ENCODE peak calls at places on chromosomes 11 and 22, in eight cellular contexts. One of them, this sample, is unnamed.

GRCh38 chr11:78189851-78190250 is 1.1 kb downstream of the USP35 start:
- DNase-seq in thoracic aorta: no peak
- DNase-seq in hepatocyte: no peak
- DNase-seq in brain microvascular endothelial cell: no peak
- DNase-seq in IMR-90: no peak
- DNase-seq in lung: no peak
- DNase-seq in heart right ventricle: no peak
- DNase-seq in lower lobe of right lung: no peak
- DNase-seq in this sample: peak; percentile 45

GRCh38 chr11:69657911-69658605 is 17.1 kb downstream of the LTO1 start:
- DNase-seq in hepatocyte: peak; percentile 50
- DNase-seq in brain microvascular endothelial cell: no peak
- DNase-seq in heart right ventricle: no peak
- DNase-seq in lower lobe of right lung: peak; percentile 38
- DNase-seq in IMR-90: peak; percentile 33
- DNase-seq in thoracic aorta: no peak
- DNase-seq in lung: no peak
- DNase-seq in this sample: no peak

GRCh38 chr22:42433754-42434153 is 1.6 kb upstream of the NFAM1 start:
- DNase-seq in hepatocyte: no peak
- DNase-seq in heart right ventricle: no peak
- DNase-seq in lower lobe of right lung: no peak
- DNase-seq in lung: no peak
- DNase-seq in thoracic aorta: no peak
- DNase-seq in brain microvascular endothelial cell: no peak
- DNase-seq in IMR-90: no peak
- DNase-seq in this sample: no peak

GRCh38 chr11:105862736-105863367 is 159.2 kb downstream of the MSANTD4 start:
- DNase-seq in lower lobe of right lung: no peak
- DNase-seq in IMR-90: peak; percentile 68
- DNase-seq in hepatocyte: peak; percentile 50
- DNase-seq in thoracic aorta: no peak
- DNase-seq in heart right ventricle: no peak
- DNase-seq in brain microvascular endothelial cell: peak; percentile 52
- DNase-seq in lung: no peak
- DNase-seq in this sample: no peak

GRCh38 chr22:24981656-24982055 is 29.1 kb downstream of the KIAA1671 start:
- DNase-seq in hepatocyte: no peak
- DNase-seq in thoracic aorta: no peak
- DNase-seq in lower lobe of right lung: no peak
- DNase-seq in IMR-90: no peak
- DNase-seq in lung: no peak
- DNase-seq in heart right ventricle: no peak
- DNase-seq in brain microvascular endothelial cell: no peak
- DNase-seq in this sample: no peak

GRCh38 chr11:120289426-120289825 is 35.7 kb upstream of the TLCD5 start:
- DNase-seq in heart right ventricle: no peak
- DNase-seq in thoracic aorta: no peak
- DNase-seq in hepatocyte: no peak
- DNase-seq in IMR-90: no peak
- DNase-seq in lung: no peak
- DNase-seq in lower lobe of right lung: no peak
- DNase-seq in brain microvascular endothelial cell: no peak
- DNase-seq in this sample: no peak

GRCh38 chr11:58927393-58928081 is 11.8 kb upstream of the GLYATL1 start:
- DNase-seq in IMR-90: peak; percentile 29
- DNase-seq in lower lobe of right lung: no peak
- DNase-seq in thoracic aorta: no peak
- DNase-seq in lung: no peak
- DNase-seq in heart right ventricle: peak; percentile 6
- DNase-seq in brain microvascular endothelial cell: no peak
- DNase-seq in hepatocyte: peak; percentile 90
- DNase-seq in this sample: no peak

GRCh38 chr11:63901660-63902059 is 15.3 kb downstream of the RCOR2 start:
- DNase-seq in lung: no peak
- DNase-seq in IMR-90: peak; percentile 30
- DNase-seq in hepatocyte: no peak
- DNase-seq in heart right ventricle: no peak
- DNase-seq in lower lobe of right lung: no peak
- DNase-seq in thoracic aorta: no peak
- DNase-seq in brain microvascular endothelial cell: no peak
- DNase-seq in this sample: no peak

GRCh38 chr22:47391169-47392053 is 629.0 kb downstream of the TBC1D22A start:
- DNase-seq in thoracic aorta: no peak
- DNase-seq in hepatocyte: no peak
- DNase-seq in lung: no peak
- DNase-seq in heart right ventricle: no peak
- DNase-seq in brain microvascular endothelial cell: no peak
- DNase-seq in lower lobe of right lung: no peak
- DNase-seq in IMR-90: no peak
- DNase-seq in this sample: no peak

GRCh38 chr22:35663371-35663770 is 15.1 kb downstream of the APOL6 start:
- DNase-seq in lower lobe of right lung: no peak
- DNase-seq in hepatocyte: no peak
- DNase-seq in brain microvascular endothelial cell: no peak
- DNase-seq in IMR-90: no peak
- DNase-seq in thoracic aorta: no peak
- DNase-seq in heart right ventricle: no peak
- DNase-seq in lung: no peak
- DNase-seq in this sample: no peak

GRCh38 chr11:66720899-66721470 is 8.0 kb downstream of the SPTBN2 start:
- DNase-seq in brain microvascular endothelial cell: no peak
- DNase-seq in IMR-90: no peak
- DNase-seq in heart right ventricle: no peak
- DNase-seq in thoracic aorta: no peak
- DNase-seq in lower lobe of right lung: no peak
- DNase-seq in lung: no peak
- DNase-seq in hepatocyte: no peak
- DNase-seq in this sample: no peak

GRCh38 chr11:77377734-77378133 is 76.2 kb upstream of the GDPD4 start:
- DNase-seq in lower lobe of right lung: no peak
- DNase-seq in brain microvascular endothelial cell: no peak
- DNase-seq in heart right ventricle: no peak
- DNase-seq in thoracic aorta: no peak
- DNase-seq in IMR-90: peak; percentile 10
- DNase-seq in lung: no peak
- DNase-seq in hepatocyte: no peak
- DNase-seq in this sample: no peak

GRCh38 chr11:44104472-44105294 is 9.2 kb downstream of the EXT2 start:
- DNase-seq in lower lobe of right lung: no peak
- DNase-seq in thoracic aorta: no peak
- DNase-seq in hepatocyte: no peak
- DNase-seq in IMR-90: no peak
- DNase-seq in brain microvascular endothelial cell: no peak
- DNase-seq in lung: no peak
- DNase-seq in heart right ventricle: no peak
- DNase-seq in this sample: no peak

GRCh38 chr11:114501901-114502300 is 57.8 kb downstream of the NXPE1 start:
- DNase-seq in thoracic aorta: no peak
- DNase-seq in heart right ventricle: no peak
- DNase-seq in brain microvascular endothelial cell: no peak
- DNase-seq in lung: no peak
- DNase-seq in IMR-90: no peak
- DNase-seq in hepatocyte: no peak
- DNase-seq in lower lobe of right lung: no peak
- DNase-seq in this sample: no peak

GRCh38 chr11:2212411-2213251 is 41.0 kb upstream of the TH start:
- DNase-seq in lung: no peak
- DNase-seq in brain microvascular endothelial cell: no peak
- DNase-seq in IMR-90: no peak
- DNase-seq in hepatocyte: no peak
- DNase-seq in heart right ventricle: no peak
- DNase-seq in lower lobe of right lung: peak; percentile 34
- DNase-seq in thoracic aorta: no peak
- DNase-seq in this sample: peak; percentile 69

GRCh38 chr11:12409621-12410005 is 32.2 kb downstream of the PARVA start:
- DNase-seq in hepatocyte: no peak
- DNase-seq in heart right ventricle: no peak
- DNase-seq in brain microvascular endothelial cell: no peak
- DNase-seq in thoracic aorta: no peak
- DNase-seq in lower lobe of right lung: no peak
- DNase-seq in lung: no peak
- DNase-seq in IMR-90: peak; percentile 20
- DNase-seq in this sample: no peak

GRCh38 chr11:118896921-118897591 is 13.4 kb downstream of the CXCR5 start:
- DNase-seq in IMR-90: no peak
- DNase-seq in brain microvascular endothelial cell: no peak
- DNase-seq in thoracic aorta: no peak
- DNase-seq in heart right ventricle: no peak
- DNase-seq in lower lobe of right lung: no peak
- DNase-seq in hepatocyte: no peak
- DNase-seq in lung: no peak
- DNase-seq in this sample: no peak

GRCh38 chr11:121494355-121495099 is 41.8 kb upstream of the SORL1-AS1 start:
- DNase-seq in lower lobe of right lung: no peak
- DNase-seq in lung: no peak
- DNase-seq in thoracic aorta: no peak
- DNase-seq in IMR-90: no peak
- DNase-seq in heart right ventricle: no peak
- DNase-seq in brain microvascular endothelial cell: no peak
- DNase-seq in hepatocyte: no peak
- DNase-seq in this sample: no peak

GRCh38 chr22:17921871-17922821 is 102.2 kb downstream of the MICAL3 start:
- DNase-seq in IMR-90: no peak
- DNase-seq in hepatocyte: peak; percentile 79
- DNase-seq in thoracic aorta: no peak
- DNase-seq in lung: no peak
- DNase-seq in brain microvascular endothelial cell: no peak
- DNase-seq in lower lobe of right lung: no peak
- DNase-seq in heart right ventricle: peak; percentile 36
- DNase-seq in this sample: peak; percentile 76
- H3K27ac ChIP-seq in IMR-90: peak overlapping the region; percentile 45
- H3K27ac ChIP-seq in hepatocyte: peak overlapping the region; percentile 86
- H3K27ac ChIP-seq in thoracic aorta: peak overlapping the region; percentile 37
- H3K27ac ChIP-seq in lung: peak overlapping the region; percentile 91
- H3K27ac ChIP-seq in brain microvascular endothelial cell: peak overlapping the region; percentile 52
- H3K27ac ChIP-seq in lower lobe of right lung: no peak overlapping the region
- H3K27ac ChIP-seq in heart right ventricle: peak overlapping the region; percentile 88
- H3K27ac ChIP-seq in this sample: peak overlapping the region; percentile 83

DNA sequence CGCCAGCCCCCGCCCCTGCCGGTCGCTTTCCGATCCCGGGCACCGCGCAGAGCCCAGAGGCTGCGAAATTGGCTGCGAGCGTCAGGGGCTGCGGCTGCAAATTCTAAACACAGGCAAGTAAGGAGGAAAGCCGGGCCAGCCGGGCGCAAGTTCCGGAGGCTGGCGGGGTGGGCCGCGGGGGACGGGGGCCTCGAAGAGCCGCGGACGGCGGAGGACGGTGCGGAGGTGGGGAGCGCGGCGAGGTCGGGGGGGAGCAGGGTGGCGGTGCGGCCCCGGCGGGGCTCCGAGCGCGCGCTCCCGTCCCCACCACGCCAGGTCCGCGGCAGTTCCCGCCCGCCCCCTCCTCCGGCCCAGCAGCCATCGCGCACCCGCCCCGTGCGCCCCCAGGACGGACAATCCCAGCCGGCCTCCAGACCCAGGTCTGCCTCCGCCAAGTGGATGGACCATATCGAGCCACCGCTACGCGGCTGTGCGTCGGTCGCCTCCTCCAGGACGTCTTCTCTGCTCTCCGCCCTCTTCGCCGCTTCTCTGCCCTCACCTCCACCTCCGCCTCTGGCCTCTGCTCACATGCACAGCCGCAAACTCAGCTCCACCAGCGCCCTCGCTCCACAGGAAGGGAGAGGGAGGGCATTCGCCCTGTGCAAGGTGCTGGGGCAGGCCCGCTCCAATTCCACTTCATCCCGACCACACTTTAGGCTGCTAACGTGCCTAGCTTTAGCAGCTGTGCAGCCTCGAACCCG is 7.2 kb downstream of the ELFN2 start:
- DNase-seq in heart right ventricle: no peak
- DNase-seq in thoracic aorta: no peak
- DNase-seq in lung: no peak
- DNase-seq in brain microvascular endothelial cell: no peak
- DNase-seq in lower lobe of right lung: no peak
- DNase-seq in IMR-90: peak; percentile 17
- DNase-seq in hepatocyte: peak; percentile 41
- DNase-seq in this sample: no peak
- H3K27me3 ChIP-seq in heart right ventricle: peaks cover 85% of the 10 kb centered on the region
- H3K27me3 ChIP-seq in thoracic aorta: no peaks in the 10 kb centered on the region
- H3K27me3 ChIP-seq in lung: peaks cover 12% of the 10 kb centered on the region
- H3K27me3 ChIP-seq in brain microvascular endothelial cell: peaks cover 3% of the 10 kb centered on the region
- H3K27me3 ChIP-seq in lower lobe of right lung: peaks cover 70% of the 10 kb centered on the region
- H3K27me3 ChIP-seq in IMR-90: peaks cover 2% of the 10 kb centered on the region
- H3K27me3 ChIP-seq in hepatocyte: peaks cover 54% of the 10 kb centered on the region
- H3K27me3 ChIP-seq in this sample: peaks cover 84% of the 10 kb centered on the region

DNA sequence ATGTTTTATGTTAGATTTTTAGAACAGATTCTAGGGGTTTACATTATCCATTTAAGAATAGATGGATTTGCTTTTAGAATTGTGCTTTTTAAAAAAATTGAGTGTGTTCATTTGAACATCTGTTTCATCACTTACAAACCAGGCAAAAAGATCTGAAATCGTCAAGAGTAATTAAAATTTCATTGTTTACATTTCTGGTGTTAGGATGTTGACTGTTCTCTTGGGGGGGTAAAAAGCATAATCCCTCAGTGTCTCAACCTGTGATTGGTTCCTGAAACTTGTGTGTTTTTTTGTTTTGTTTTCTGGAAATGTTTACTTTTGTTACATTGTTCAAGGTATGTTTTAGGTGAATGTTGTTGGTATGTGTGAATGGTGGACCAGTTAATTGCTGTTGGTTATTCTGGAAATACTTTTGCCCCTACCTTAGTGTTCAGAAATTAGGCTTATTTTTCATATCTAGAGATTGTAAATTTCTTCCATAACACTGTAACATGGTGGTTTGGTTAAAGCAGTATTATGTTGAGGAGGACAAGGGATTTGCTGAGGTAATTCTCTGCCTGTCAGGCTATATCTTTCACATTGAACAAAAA is 4.8 kb downstream of the PCF11 start:
- DNase-seq in brain microvascular endothelial cell: no peak
- DNase-seq in heart right ventricle: no peak
- DNase-seq in thoracic aorta: no peak
- DNase-seq in lung: no peak
- DNase-seq in lower lobe of right lung: no peak
- DNase-seq in hepatocyte: no peak
- DNase-seq in IMR-90: no peak
- DNase-seq in this sample: no peak
- H3K4me3 ChIP-seq in brain microvascular endothelial cell: no peak overlapping the region
- H3K4me3 ChIP-seq in heart right ventricle: no peak overlapping the region
- H3K4me3 ChIP-seq in thoracic aorta: no peak overlapping the region
- H3K4me3 ChIP-seq in lung: no peak overlapping the region
- H3K4me3 ChIP-seq in lower lobe of right lung: peak overlapping the region; percentile 2
- H3K4me3 ChIP-seq in hepatocyte: no peak overlapping the region
- H3K4me3 ChIP-seq in IMR-90: no peak overlapping the region
- H3K4me3 ChIP-seq in this sample: no peak overlapping the region

DNA sequence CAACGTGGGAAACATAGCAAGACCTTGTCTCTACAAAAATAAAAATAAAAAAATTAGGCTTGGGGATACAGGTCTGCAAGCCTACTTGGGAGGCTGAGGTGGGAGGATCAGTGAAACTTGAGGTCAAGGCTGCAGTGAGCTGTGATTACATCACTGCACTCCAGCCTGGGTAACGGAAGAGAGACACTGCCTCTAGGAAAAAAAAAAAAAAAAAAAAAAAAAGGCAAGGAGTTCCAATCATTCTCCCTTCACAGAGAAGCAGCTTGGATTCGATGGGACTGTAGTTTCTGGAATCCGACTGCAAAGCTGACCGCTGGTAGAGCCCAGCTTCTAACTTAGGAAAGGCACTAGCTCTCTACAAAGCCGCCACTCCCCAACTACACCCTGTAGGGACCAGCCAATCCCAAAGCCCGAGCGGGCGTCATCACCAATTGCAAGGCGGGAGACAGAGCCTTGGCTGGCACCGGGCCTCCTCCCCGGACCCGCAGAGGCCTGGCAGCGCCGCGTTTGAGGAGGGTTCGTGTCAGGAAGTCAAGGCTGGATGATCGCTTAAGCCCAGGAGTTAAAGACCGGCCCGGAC is 699 bp upstream of the DDB2 start:
- DNase-seq in lung: peak; percentile 95
- DNase-seq in thoracic aorta: peak; percentile 86
- DNase-seq in brain microvascular endothelial cell: peak; percentile 57
- DNase-seq in lower lobe of right lung: peak; percentile 96
- DNase-seq in hepatocyte: peak; percentile 78
- DNase-seq in heart right ventricle: peak; percentile 92
- DNase-seq in IMR-90: peak; percentile 61
- DNase-seq in this sample: peak; percentile 92
- H3K27ac ChIP-seq in lung: peak overlapping the region; percentile 87
- H3K27ac ChIP-seq in thoracic aorta: peak overlapping the region; percentile 89
- H3K27ac ChIP-seq in brain microvascular endothelial cell: peak overlapping the region; percentile 35
- H3K27ac ChIP-seq in lower lobe of right lung: peak overlapping the region; percentile 90
- H3K27ac ChIP-seq in hepatocyte: peak overlapping the region; percentile 97
- H3K27ac ChIP-seq in heart right ventricle: peak overlapping the region; percentile 89
- H3K27ac ChIP-seq in IMR-90: peak overlapping the region; percentile 61
- H3K27ac ChIP-seq in this sample: peak overlapping the region; percentile 93

This sample was measured in breast epithelium.